ENCODE peak calls at places on chromosomes 3 and 15, in five cellular contexts. W is osteoblast, A is AG04450, O is tibial artery, V is right atrium auricular region. B is an unnamed sample.

GRCh38 chr3:71360170-71360569 is 223.4 kb downstream of the FOXP1 start:
- DNase-seq in W (no peak), V (no peak), O (no peak), A (no peak), B (no peak)

GRCh38 chr15:82877825-82878224 is 68.4 kb downstream of the WHAMM start:
- DNase-seq in W (no peak), O (no peak), V (no peak), A (no peak), B (no peak)

GRCh38 chr3:17459470-17459993 is 282.9 kb downstream of the TBC1D5 start:
- DNase-seq in V (no peak), O (no peak), W (no peak), A (no peak), B (no peak)

GRCh38 chr3:162367443-162368132 is 871.0 kb downstream of the OTOL1 start:
- DNase-seq in W (no peak), V (no peak), A (peak; percentile 58), O (no peak), B (no peak)

GRCh38 chr3:1082024-1082633 is 10.7 kb upstream of the CNTN6 start:
- DNase-seq in V (no peak), O (peak; percentile 61), W (no peak), A (no peak), B (peak; percentile 61)

GRCh38 chr3:134464693-134465385 is 20.9 kb downstream of the ANAPC13 start:
- DNase-seq in V (no peak), W (no peak), A (no peak), O (no peak), B (no peak)

GRCh38 chr3:3447671-3448070 is 268.2 kb upstream of the CRBN start:
- DNase-seq in W (no peak), O (no peak), V (no peak), A (no peak), B (no peak)

GRCh38 chr3:140911822-140912221 is 29.8 kb upstream of the SLC25A36 start:
- DNase-seq in A (no peak), V (no peak), O (no peak), W (no peak), B (no peak)

GRCh38 chr3:186097663-186098451 is 11.0 kb downstream of the ETV5 start:
- DNase-seq in O (peak; percentile 67), V (peak; percentile 77), W (peak; percentile 69), A (no peak), B (peak; percentile 86)

GRCh38 chr3:55725681-55726500 is 238.8 kb upstream of the WNT5A start:
- DNase-seq in W (no peak), V (no peak), O (no peak), A (no peak), B (no peak)

DNA sequence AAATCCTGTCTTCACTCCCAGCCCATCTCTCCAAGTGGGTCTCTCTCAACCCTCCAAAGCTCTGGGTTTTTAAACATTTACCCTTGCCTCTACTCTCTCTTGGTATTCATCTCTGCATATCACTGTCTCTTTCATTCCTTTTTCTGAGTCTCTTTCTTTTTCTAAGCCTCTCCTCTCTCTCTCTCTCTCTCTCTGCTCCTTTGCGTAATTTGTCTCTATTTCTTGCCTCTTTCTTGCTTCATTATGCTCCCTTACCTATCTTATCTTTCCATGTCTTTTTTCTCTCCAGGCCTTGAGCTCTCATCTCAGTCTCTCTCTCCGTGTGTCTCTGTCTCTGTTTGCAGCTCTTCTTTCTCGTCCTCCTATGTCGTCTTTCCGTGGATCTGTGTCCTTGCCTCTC is 678 bp upstream of the SCAMP5 start:
- DNase-seq in W (peak; percentile 38), V (no peak), O (no peak), A (no peak), B (no peak)
- H3K4me3 ChIP-seq in W (no peak overlapping the region), V (peak overlapping the region; percentile 69), O (no peak overlapping the region), A (no peak overlapping the region), B (no peak overlapping the region)

DNA sequence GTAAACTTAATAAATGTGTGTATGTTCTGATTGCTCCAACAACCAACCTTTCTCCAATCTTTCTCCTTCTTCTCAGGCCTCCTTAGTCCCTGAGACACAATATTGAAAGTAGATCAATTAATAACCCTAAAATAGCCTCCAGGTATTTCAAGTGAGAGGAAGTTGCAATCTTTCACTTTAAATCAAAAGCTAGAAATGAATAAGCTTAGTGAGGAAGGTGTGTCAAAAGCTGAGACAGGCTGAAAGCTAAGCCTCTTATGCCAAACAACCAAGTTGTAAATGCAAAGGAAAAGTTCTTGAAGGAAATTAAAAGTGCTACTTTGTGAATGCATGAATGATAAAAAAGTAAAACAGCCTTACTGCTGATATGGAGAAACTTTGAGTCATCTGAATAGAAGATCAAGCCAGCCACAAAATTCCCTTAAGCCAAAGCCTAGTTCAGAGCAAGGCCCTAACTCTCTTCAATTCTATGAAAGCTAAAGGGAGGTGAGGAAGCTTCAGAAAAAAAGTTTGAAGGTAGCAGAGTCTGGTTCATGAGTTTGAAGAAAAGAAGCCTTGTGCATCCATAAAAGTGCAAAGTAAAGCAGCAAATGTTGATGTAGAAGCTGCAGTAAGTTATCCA is 38.6 kb downstream of the CCDC80 start:
- DNase-seq in A (no peak), O (no peak), W (no peak), V (no peak), B (no peak)
- H3K27ac ChIP-seq in A (no peak overlapping the region), O (no peak overlapping the region), W (no peak overlapping the region), V (no peak overlapping the region), B (no peak overlapping the region)

DNA sequence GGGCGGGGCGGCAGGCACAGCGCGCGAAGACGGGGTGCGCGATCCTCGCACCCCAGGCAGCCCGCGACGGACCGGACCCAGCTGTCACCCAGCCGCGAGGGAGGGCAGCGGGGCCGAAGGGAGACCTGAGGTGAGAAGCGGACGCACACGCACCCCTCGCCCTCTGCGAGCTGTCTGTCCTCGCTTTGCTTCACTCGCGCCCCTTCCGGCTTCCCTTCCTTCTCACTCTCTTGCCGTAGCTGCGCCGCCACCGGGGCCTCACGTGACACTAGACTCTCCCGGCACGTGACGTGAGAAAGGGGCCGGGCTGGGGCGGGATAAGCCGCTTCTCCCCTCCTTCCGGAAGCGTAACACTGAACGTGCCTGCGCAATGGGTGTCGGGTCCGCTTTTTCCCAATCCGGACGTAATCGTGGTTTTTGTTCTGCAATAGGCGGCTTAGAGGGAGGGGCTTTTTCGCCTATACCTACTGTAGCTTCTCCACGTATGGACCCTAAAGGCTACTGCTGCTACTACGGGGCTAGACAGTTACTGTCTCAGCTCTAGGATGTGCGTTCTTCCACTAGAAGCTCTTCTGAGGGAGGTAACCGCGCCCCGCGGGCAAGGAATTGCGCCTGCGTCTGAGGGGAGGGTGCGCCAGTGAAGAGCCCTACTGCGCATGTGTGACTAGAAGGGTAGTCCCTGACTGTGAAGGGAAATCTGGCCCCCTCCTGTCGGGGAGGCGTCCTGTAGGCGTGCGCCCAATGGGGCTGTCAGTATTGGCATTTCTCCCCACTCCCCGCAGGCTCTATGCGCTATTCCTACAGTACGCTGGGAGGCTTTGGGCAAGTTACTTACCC is at the start of the genes ATG3 and SLC35A5:
- DNase-seq in V (peak; percentile 99), A (peak; percentile 98), W (peak; percentile 96), O (peak; percentile 99), B (peak; percentile 98)
- TF ChIP-seq CTCF in V (no peak), A (no peak), W (no peak), O (no peak), B (peak; percentile 3)

GRCh38 chr15:64896371-64897069 is 15.2 kb upstream of the ANKDD1A start:
- DNase-seq in V (no peak), O (no peak), W (no peak), A (no peak), B (no peak)

GRCh38 chr15:64892850-64893403 is 18.8 kb upstream of the ANKDD1A start:
- DNase-seq in W (no peak), O (no peak), A (no peak), V (no peak), B (no peak)

GRCh38 chr15:64893481-64894394 is 18.0 kb upstream of the ANKDD1A start:
- DNase-seq in V (peak; percentile 93), A (peak; percentile 81), W (peak; percentile 95), O (peak; percentile 97), B (peak; percentile 91)

GRCh38 chr15:64895285-64896065 is 16.2 kb upstream of the ANKDD1A start:
- DNase-seq in W (no peak), O (no peak), V (no peak), A (no peak), B (peak; percentile 28)

DNA sequence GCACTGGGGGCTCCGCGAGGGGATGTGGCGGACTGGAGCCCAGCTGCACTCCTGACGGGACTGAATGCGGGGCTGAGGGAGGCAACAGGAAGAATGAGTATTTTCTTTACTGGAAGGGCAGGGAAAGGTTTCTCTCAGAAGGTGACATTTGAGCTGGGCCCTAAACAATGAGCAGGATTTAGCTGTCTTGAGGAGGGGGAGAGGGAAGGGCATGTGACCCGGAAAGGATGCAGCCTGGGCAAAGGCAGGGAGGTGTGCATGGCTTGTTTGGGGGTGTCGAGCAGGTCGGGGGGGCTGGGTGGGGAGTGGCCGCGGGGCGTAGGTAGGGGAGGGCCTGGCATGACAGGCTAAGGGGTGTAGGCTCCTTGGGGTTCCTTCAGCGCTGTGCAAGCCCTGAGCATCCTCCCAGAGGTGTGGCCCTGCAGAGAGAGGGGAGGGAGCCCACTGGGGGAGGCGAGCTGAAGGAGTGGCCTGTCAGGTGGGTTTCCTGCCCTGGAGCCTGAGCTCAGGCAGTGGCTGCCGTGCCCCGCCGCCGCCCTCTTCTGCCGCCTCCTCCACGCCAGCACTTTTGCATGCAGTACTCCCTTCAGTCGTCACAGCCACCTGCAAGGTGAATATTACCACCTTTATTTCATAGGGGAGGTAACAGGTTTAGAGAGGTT is 17.2 kb upstream of the ANKDD1A start:
- DNase-seq in W (no peak), O (no peak), V (no peak), A (no peak), B (no peak)
- H3K4me3 ChIP-seq in W (peak overlapping the region; percentile 59), O (peak overlapping the region; percentile 45), V (peak overlapping the region; percentile 34), A (no peak overlapping the region), B (no peak overlapping the region)

B was measured in brain microvascular endothelial cell.